ENCODE peak calls at places on chromosomes 13 and 19, in seven cellular contexts. X is foreskin fibroblast, D is body of pancreas, S is cardiac fibroblast, Q is H1, N is tibial artery, A is lower leg skin. O is an unnamed sample.
A peak's percentile ranks its signal among the peaks of the same experiment; 100 is the strongest.

GRCh38 chr13:97434417-97435296 is 688 bp downstream of the RAP2A start:
- DNase-seq in X (peak; percentile 53), D (peak; percentile 42), S (peak; percentile 32), Q (no peak), N (peak; percentile 52), A (peak; percentile 91), O (no peak)

GRCh38 chr13:24147570-24147963 is 13.0 kb upstream of the SPATA13 start:
- DNase-seq in X (no peak), D (no peak), S (no peak), Q (no peak), N (no peak), A (no peak), O (no peak)

GRCh38 chr19:52786078-52786463 is 520 bp downstream of the ZNF600 start:
- DNase-seq in X (peak; percentile 16), D (peak; percentile 11), S (no peak), Q (no peak), N (no peak), A (no peak), O (no peak)

GRCh38 chr13:98450495-98451167 is 126.3 kb downstream of the STK24 start:
- DNase-seq in X (no peak), D (no peak), S (no peak), Q (no peak), N (no peak), A (no peak), O (no peak)

GRCh38 chr19:45508931-45509691 is 1.8 kb downstream of the VASP start:
- DNase-seq in X (peak; percentile 81), D (peak; percentile 72), S (peak; percentile 74), Q (no peak), N (peak; percentile 84), A (peak; percentile 95), O (no peak)

GRCh38 chr13:78589206-78589605 is 14.1 kb downstream of the POU4F1 start:
- DNase-seq in X (peak; percentile 32), D (no peak), S (no peak), Q (no peak), N (no peak), A (no peak), O (no peak)

GRCh38 chr13:54241719-54242118 is 1213.1 kb downstream of the OLFM4 start:
- DNase-seq in X (no peak), D (peak; percentile 11), S (no peak), Q (no peak), N (no peak), A (no peak), O (no peak)

GRCh38 chr13:93690139-93690538 is 463.5 kb downstream of the GPC6 start:
- DNase-seq in X (peak; percentile 71), D (no peak), S (peak; percentile 42), Q (no peak), N (no peak), A (no peak), O (no peak)

GRCh38 chr13:66344770-66345367 is 885.3 kb downstream of the PCDH9 start:
- DNase-seq in X (no peak), D (no peak), S (no peak), Q (no peak), N (no peak), A (no peak), O (no peak)

GRCh38 chr19:31314156-31314555 is 35.1 kb downstream of the TSHZ3 start:
- DNase-seq in X (no peak), D (no peak), S (no peak), Q (no peak), N (no peak), A (no peak), O (no peak)

GRCh38 chr19:17868669-17869068 is 3.1 kb upstream of the SLC5A5 start:
- DNase-seq in X (no peak), D (no peak), S (no peak), Q (no peak), N (no peak), A (no peak), O (no peak)

GRCh38 chr13:40477623-40478608 is 188.5 kb downstream of the FOXO1 start:
- DNase-seq in X (no peak), D (peak; percentile 43), S (peak; percentile 87), Q (no peak), N (peak; percentile 85), A (peak; percentile 85), O (no peak)

GRCh38 chr13:44365008-44365407 is 8.6 kb upstream of the SERP2 start:
- DNase-seq in X (peak; percentile 62), D (no peak), S (no peak), Q (no peak), N (no peak), A (no peak), O (no peak)

GRCh38 chr13:40149611-40150283 is 494.3 kb downstream of the COG6 start:
- DNase-seq in X (peak; percentile 88), D (peak; percentile 33), S (peak; percentile 95), Q (no peak), N (peak; percentile 74), A (no peak), O (peak; percentile 75)

GRCh38 chr13:99829156-99829555 is 142.4 kb downstream of the ZIC5 start:
- DNase-seq in X (no peak), D (no peak), S (no peak), Q (no peak), N (no peak), A (no peak), O (no peak)

DNA sequence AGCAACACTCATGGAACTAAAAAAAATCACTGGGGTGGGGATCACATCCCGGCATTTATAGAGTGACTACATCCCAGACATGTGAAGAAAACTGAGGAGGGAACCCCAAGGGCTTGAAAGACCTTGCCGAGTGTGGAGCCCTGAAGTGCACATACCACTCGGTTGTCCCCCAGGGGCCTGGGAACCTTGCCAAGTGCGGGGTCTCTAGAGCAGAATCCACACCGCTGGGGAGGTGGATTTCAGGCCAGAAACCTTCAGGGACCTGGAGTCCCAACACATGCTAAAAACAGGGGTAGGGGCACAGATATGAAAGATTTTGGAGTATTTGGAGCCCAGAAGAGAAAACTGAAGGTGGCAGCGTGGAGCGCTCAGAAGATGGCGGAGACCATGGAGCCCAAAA is 35.2 kb downstream of the ERICH4 start:
- DNase-seq in X (no peak), D (no peak), S (no peak), Q (no peak), N (no peak), A (no peak), O (no peak)
- H3K4me3 ChIP-seq in X (no peak overlapping the region), D (no peak overlapping the region), S (peak overlapping the region; percentile 2), Q (no peak overlapping the region), N (no peak overlapping the region), A (no peak overlapping the region), O (no peak overlapping the region)

GRCh38 chr19:14135355-14135754 is 1.0 kb downstream of the ASF1B start:
- DNase-seq in X (no peak), D (no peak), S (no peak), Q (no peak), N (no peak), A (no peak), O (no peak)
- H3K4me3 ChIP-seq in X (peak overlapping the region; percentile 86), D (no peak overlapping the region), S (no peak overlapping the region), Q (peak overlapping the region; percentile 77), N (no peak overlapping the region), A (no peak overlapping the region), O (peak overlapping the region; percentile 79)

GRCh38 chr19:10486551-10486950 is 16.6 kb downstream of the KEAP1 start:
- DNase-seq in X (no peak), D (no peak), S (no peak), Q (no peak), N (no peak), A (no peak), O (no peak)
- H3K4me3 ChIP-seq in X (no peak overlapping the region), D (no peak overlapping the region), S (no peak overlapping the region), Q (no peak overlapping the region), N (no peak overlapping the region), A (no peak overlapping the region), O (no peak overlapping the region)

GRCh38 chr13:57557979-57558529 is 73.5 kb upstream of the PCDH17 start:
- DNase-seq in X (no peak), D (no peak), S (no peak), Q (no peak), N (no peak), A (no peak), O (no peak)
- H3K4me3 ChIP-seq in X (no peak overlapping the region), D (no peak overlapping the region), S (no peak overlapping the region), Q (no peak overlapping the region), N (no peak overlapping the region), A (no peak overlapping the region), O (no peak overlapping the region)

GRCh38 chr19:41905273-41906002 is 22.5 kb downstream of the ARHGEF1 start:
- DNase-seq in X (no peak), D (no peak), S (no peak), Q (no peak), N (no peak), A (no peak), O (no peak)
- H3K4me3 ChIP-seq in X (no peak overlapping the region), D (no peak overlapping the region), S (no peak overlapping the region), Q (no peak overlapping the region), N (no peak overlapping the region), A (no peak overlapping the region), O (no peak overlapping the region)

GRCh38 chr13:94710881-94711560 is 1.3 kb downstream of the SOX21 start:
- DNase-seq in X (peak; percentile 37), D (no peak), S (peak; percentile 5), Q (no peak), N (no peak), A (no peak), O (no peak)

GRCh38 chr13:94712287-94712811 is at the start of gene SOX21:
- DNase-seq in X (no peak), D (no peak), S (peak; percentile 5), Q (no peak), N (no peak), A (peak; percentile 82), O (no peak)

GRCh38 chr13:94710081-94710809 is 2.1 kb downstream of the SOX21 start:
- DNase-seq in X (no peak), D (no peak), S (no peak), Q (no peak), N (no peak), A (no peak), O (no peak)

GRCh38 chr13:94712812-94713555 is 639 bp upstream of the SOX21 start:
- DNase-seq in X (peak; percentile 82), D (no peak), S (peak; percentile 74), Q (no peak), N (no peak), A (no peak), O (peak; percentile 11)

GRCh38 chr13:94711561-94712286 is 621 bp downstream of the SOX21 start:
- DNase-seq in X (peak; percentile 52), D (no peak), S (peak; percentile 26), Q (no peak), N (no peak), A (no peak), O (no peak)
- H3K4me3 ChIP-seq in X (no peak overlapping the region), D (no peak overlapping the region), S (peak overlapping the region; percentile 11), Q (peak overlapping the region; percentile 67), N (peak overlapping the region; percentile 45), A (peak overlapping the region; percentile 2), O (no peak overlapping the region)

GRCh38 chr19:51274371-51274770 is 23.5 kb downstream of the SIGLECL1 start:
- DNase-seq in X (no peak), D (no peak), S (no peak), Q (no peak), N (no peak), A (no peak), O (no peak)
- H3K4me3 ChIP-seq in X (no peak overlapping the region), D (no peak overlapping the region), S (no peak overlapping the region), Q (no peak overlapping the region), N (no peak overlapping the region), A (no peak overlapping the region), O (no peak overlapping the region)

O was measured in skeletal muscle cell.